ENCODE peak calls at places on chromosomes 13 and 19, in five cellular contexts. Z, N, M, O and I are unnamed samples.

GRCh38 chr13:51614350-51614786 is 30.1 kb downstream of the WDFY2 start:
- DNase-seq in N (no peak), M (no peak), Z (no peak), O (peak), I (no peak)

GRCh38 chr13:111036665-111037064 is 78.4 kb upstream of the ARHGEF7 start:
- DNase-seq in M (no peak), Z (no peak), N (no peak), O (no peak), I (no peak)

GRCh38 chr13:99124695-99125334 is 75.8 kb upstream of the UBAC2 start:
- DNase-seq in Z (no peak), M (peak), O (no peak), N (peak), I (no peak)

GRCh38 chr19:4140237-4140711 is 13.2 kb upstream of the CREB3L3 start:
- DNase-seq in M (peak), N (no peak), Z (no peak), O (no peak), I (no peak)

GRCh38 chr13:99074693-99075092 is 96.8 kb upstream of the DOCK9 start:
- DNase-seq in Z (no peak), M (no peak), O (no peak), N (no peak), I (no peak)

GRCh38 chr13:25872871-25873607 is 178.8 kb downstream of the SHISA2 start:
- DNase-seq in Z (no peak), N (no peak), M (no peak), O (no peak), I (no peak)

GRCh38 chr13:30346159-30346788 is 38.9 kb upstream of the KATNAL1 start:
- DNase-seq in O (no peak), M (no peak), N (no peak), Z (no peak), I (no peak)

GRCh38 chr19:38172001-38172400 is 52.0 kb downstream of the DPF1 start:
- DNase-seq in N (no peak), Z (no peak), O (peak), M (no peak), I (no peak)

GRCh38 chr13:42076309-42076713 is 27.9 kb downstream of the DGKH start:
- DNase-seq in O (no peak), M (no peak), N (no peak), Z (no peak), I (no peak)

GRCh38 chr19:2261438-2262172 is 5.4 kb upstream of the JSRP1 start:
- DNase-seq in M (no peak), N (no peak), O (no peak), Z (no peak), I (no peak)

GRCh38 chr13:101425156-101425471 is 8.8 kb upstream of the NALCN start:
- DNase-seq in Z (no peak), M (no peak), O (no peak), N (no peak), I (no peak)